ENCODE peak calls at places on chromosome 9, in four cellular contexts. M is HepG2, R is Panc1, U is K562. T is an unnamed sample.

GRCh38 chr9:137666950-137667670 is 48.3 kb downstream of the EHMT1 start:
- DNase-seq in M (no peak), R (no peak), U (no peak), T (no peak)

GRCh38 chr9:37034320-37034937 is 361 bp upstream of the PAX5 start:
- DNase-seq in M (no peak), R (no peak), U (no peak), T (no peak)

GRCh38 chr9:38685535-38685934 is 34.4 kb downstream of the FAM240B start:
- DNase-seq in M (no peak), R (no peak), U (no peak), T (no peak)

GRCh38 chr9:38288502-38288901 is 104.0 kb upstream of the ALDH1B1 start:
- DNase-seq in M (no peak), R (no peak), U (no peak), T (no peak)

GRCh38 chr9:91659529-91660294 is 236.1 kb upstream of the NFIL3 start:
- DNase-seq in M (no peak), R (no peak), U (peak), T (peak)

GRCh38 chr9:77912895-77913693 is 118.5 kb downstream of the GNAQ start:
- DNase-seq in M (no peak), R (no peak), U (no peak), T (no peak)

GRCh38 chr9:87684627-87685204 is 41.2 kb upstream of the CTSL start:
- DNase-seq in M (peak), R (no peak), U (peak), T (peak)

GRCh38 chr9:31140316-31140715 is 1244.1 kb upstream of the ACO1 start:
- DNase-seq in M (peak), R (no peak), U (no peak), T (peak)

GRCh38 chr9:24961787-24962186 is 416.1 kb upstream of the IZUMO3 start:
- DNase-seq in M (no peak), R (no peak), U (no peak), T (no peak)

GRCh38 chr9:15885464-15885863 is 332.6 kb downstream of the CCDC171 start:
- DNase-seq in M (no peak), R (no peak), U (no peak), T (no peak)

GRCh38 chr9:78441822-78442431 is 145.0 kb downstream of the PSAT1 start:
- DNase-seq in M (no peak), R (no peak), U (no peak), T (no peak)

GRCh38 chr9:92242115-92242778 is 51.2 kb downstream of the IARS1 start:
- DNase-seq in M (no peak), R (no peak), U (no peak), T (no peak)

GRCh38 chr9:38068616-38068865 is 486 bp downstream of the SHB start:
- DNase-seq in M (no peak), R (no peak), U (peak), T (no peak)

GRCh38 chr9:93081081-93081529 is 14.9 kb upstream of the CARD19 start:
- DNase-seq in M (no peak), R (no peak), U (no peak), T (no peak)

GRCh38 chr9:76456202-76456926 is 2.6 kb upstream of the GCNT1 start:
- DNase-seq in M (peak), R (no peak), U (peak), T (no peak)

GRCh38 chr9:82606761-82607382 is 456.1 kb downstream of the RASEF start:
- DNase-seq in M (peak), R (peak), U (no peak), T (peak)

GRCh38 chr9:89742660-89743059 is 137.8 kb downstream of the GADD45G start:
- DNase-seq in M (no peak), R (no peak), U (no peak), T (no peak)

GRCh38 chr9:1034271-1034670 is 15.9 kb upstream of the DMRT2 start:
- DNase-seq in M (no peak), R (no peak), U (no peak), T (no peak)

GRCh38 chr9:20355022-20355421 is 267.3 kb downstream of the MLLT3 start:
- DNase-seq in M (no peak), R (no peak), U (no peak), T (no peak)

GRCh38 chr9:14313378-14313940 is 482 bp downstream of the NFIB start:
- DNase-seq in M (no peak), R (no peak), U (peak), T (no peak)

GRCh38 chr9:20640331-20641187 is 18.3 kb upstream of the MLLT3 start:
- DNase-seq in M (no peak), R (no peak), U (no peak), T (no peak)

DNA sequence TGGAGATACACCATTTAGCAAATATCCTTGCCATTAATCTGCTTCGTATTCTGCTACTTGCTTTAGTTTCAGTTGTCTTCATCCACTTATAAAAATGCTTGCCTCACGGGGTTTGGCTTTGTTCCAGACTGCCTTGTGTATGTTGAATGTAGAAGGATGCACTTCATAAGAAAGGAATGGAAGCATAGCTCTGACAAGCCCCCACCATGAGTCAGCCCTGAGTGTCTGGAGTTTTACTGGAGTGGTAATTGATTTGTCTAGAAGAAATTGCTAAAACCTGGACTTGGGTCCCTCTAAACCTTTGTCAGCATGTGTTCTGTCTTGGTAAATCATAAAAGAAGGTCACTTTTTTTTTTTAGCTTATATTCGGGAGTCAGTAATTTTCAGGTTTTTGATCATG is 4.6 kb downstream of the TEX48 start:
- DNase-seq in M (peak), R (no peak), U (peak), T (peak)
- TF ChIP-seq TCF7L2 in M (no peak), R (no peak), U (no peak), T (no peak)

DNA sequence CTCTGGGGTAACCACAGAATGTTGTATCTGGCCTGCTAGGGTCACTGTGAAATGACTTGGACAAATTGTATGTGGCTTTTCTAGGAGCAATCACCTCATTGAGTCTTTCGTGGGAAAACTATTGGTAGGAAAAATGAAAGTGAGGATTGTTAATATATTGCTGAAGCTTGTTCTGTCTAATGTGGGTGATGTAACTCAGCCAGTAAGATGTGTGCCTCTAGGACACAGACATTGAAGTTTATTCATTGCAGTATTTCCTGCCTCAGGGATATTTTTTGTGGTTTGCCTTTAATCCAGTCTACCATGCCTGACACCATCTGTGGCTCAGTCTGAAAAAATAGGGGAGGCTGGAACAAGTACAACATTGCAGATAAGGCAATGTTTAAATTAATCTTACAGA is 430.9 kb upstream of the TNC start:
- DNase-seq in M (no peak), R (no peak), U (no peak), T (no peak)
- TF ChIP-seq TCF7L2 in M (no peak), R (no peak), U (no peak), T (no peak)

GRCh38 chr9:95771556-95772280 is 103.8 kb upstream of the ERCC6L2 start:
- DNase-seq in M (peak), R (no peak), U (no peak), T (no peak)

GRCh38 chr9:95769909-95770433 is 105.5 kb upstream of the ERCC6L2 start:
- DNase-seq in M (no peak), R (no peak), U (no peak), T (no peak)

GRCh38 chr9:95772320-95773060 is 103.0 kb upstream of the ERCC6L2 start:
- DNase-seq in M (peak), R (no peak), U (no peak), T (no peak)

GRCh38 chr9:95769473-95769872 is 106.0 kb upstream of the ERCC6L2 start:
- DNase-seq in M (no peak), R (no peak), U (no peak), T (no peak)

DNA sequence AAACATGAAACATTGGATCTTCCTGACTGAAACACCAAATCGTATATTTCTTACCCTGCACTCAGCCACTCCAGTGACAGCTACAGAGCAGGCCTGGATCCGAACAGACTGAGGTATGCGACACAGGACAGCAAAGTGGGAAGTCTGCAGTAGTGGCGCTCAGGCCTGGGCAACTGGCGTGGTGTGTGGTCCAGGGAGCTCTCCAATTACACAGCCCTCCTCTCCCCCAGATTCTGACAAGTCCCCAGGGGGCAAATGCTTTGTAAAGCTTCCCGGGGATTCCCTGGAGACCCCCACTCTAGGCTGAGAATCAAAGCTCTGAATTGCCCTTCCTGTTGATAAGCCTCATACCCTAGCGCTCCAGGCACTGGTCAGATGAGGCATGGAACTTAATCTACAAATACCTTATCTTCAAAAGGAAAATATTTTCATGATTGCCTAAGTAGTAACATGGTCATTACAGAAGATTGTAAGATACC is 104.8 kb upstream of the ERCC6L2 start:
- DNase-seq in M (no peak), R (no peak), U (no peak), T (no peak)
- TF ChIP-seq TCF7L2 in M (no peak), R (no peak), U (no peak), T (no peak)

DNA sequence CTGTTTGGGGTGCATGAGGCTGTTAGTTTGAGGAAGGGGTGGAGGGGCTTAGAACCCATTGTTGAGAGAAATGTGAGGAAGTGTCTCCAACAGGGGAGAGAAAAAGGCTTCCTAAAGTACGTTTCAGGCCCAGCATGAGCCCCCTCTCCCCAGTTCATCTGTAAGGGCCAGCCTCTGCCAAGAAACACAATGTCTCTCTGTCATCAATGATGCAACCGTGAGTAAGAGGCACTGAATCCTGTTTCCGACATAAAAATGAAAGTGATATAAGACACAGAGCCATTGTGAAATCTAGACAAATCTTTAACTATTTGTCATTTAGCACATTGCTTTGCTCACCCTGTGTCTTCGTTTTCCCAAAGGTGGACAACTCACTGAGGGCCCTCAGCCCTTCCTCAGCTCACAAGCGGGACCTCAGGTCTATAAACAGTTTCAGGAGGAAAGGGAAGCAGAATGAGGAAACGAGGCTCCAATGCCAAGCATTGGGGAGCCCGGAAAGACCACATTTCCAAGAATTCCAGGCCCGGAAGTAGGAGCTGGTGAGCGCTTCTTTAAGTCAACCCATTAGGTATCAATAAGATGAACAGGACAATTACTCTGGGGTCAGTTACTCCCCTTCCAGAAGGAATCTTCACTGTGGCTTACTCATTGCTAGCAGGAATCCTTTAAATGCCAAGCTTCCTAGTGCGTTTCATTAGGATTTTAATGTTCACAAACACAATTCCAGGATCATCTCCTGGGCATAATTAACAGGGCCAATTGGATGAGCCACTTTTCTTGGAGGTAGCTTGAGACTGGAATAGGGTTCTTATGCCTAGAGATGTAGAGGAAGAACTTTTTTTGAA is 59.0 kb upstream of the KLF4 start:
- DNase-seq in M (peak), R (peak), U (no peak), T (peak)
- TF ChIP-seq TCF7L2 in M (no peak), R (no peak), U (no peak), T (no peak)